ENCODE peak calls at places on chromosomes 4 and X, in nine cellular contexts. One of them, this sample, is unnamed.

GRCh38 chrX:107728342-107729099 is 47.1 kb downstream of the TSC22D3 start:
- DNase-seq in EL: no peak
- DNase-seq in cardiac muscle cell: no peak
- DNase-seq in GM13977: no peak
- DNase-seq in WERI-Rb-1: no peak
- DNase-seq in omental fat pad: no peak
- DNase-seq in DMS79 treated with DMSO at 0.1 percent for 48 hours: no peak
- DNase-seq in stimulated activated CD4-positive, alpha-beta T cell treated with anti-CD3 and anti-CD28 coated beads, Interleukin-1b, Interleukin-23, amount 100 ng/mL, for 24 hours: no peak
- DNase-seq in astrocyte of the spinal cord: no peak
- DNase-seq in this sample: no peak

GRCh38 chr4:104524591-104524990 is 29.9 kb upstream of the CXXC4 start:
- DNase-seq in EL: peak; percentile 3
- DNase-seq in cardiac muscle cell: no peak
- DNase-seq in GM13977: no peak
- DNase-seq in WERI-Rb-1: no peak
- DNase-seq in omental fat pad: no peak
- DNase-seq in DMS79 treated with DMSO at 0.1 percent for 48 hours: no peak
- DNase-seq in stimulated activated CD4-positive, alpha-beta T cell treated with anti-CD3 and anti-CD28 coated beads, Interleukin-1b, Interleukin-23, amount 100 ng/mL, for 24 hours: no peak
- DNase-seq in astrocyte of the spinal cord: peak; percentile 65
- DNase-seq in this sample: no peak

GRCh38 chr4:171650543-171650942 is 162.7 kb upstream of the GALNTL6 start:
- DNase-seq in EL: no peak
- DNase-seq in cardiac muscle cell: no peak
- DNase-seq in GM13977: peak; percentile 14
- DNase-seq in WERI-Rb-1: peak; percentile 69
- DNase-seq in omental fat pad: no peak
- DNase-seq in DMS79 treated with DMSO at 0.1 percent for 48 hours: no peak
- DNase-seq in stimulated activated CD4-positive, alpha-beta T cell treated with anti-CD3 and anti-CD28 coated beads, Interleukin-1b, Interleukin-23, amount 100 ng/mL, for 24 hours: no peak
- DNase-seq in astrocyte of the spinal cord: no peak
- DNase-seq in this sample: no peak

GRCh38 chrX:77009691-77010090 is 437.5 kb upstream of the FGF16 start:
- DNase-seq in EL: no peak
- DNase-seq in cardiac muscle cell: no peak
- DNase-seq in GM13977: no peak
- DNase-seq in WERI-Rb-1: no peak
- DNase-seq in omental fat pad: no peak
- DNase-seq in DMS79 treated with DMSO at 0.1 percent for 48 hours: no peak
- DNase-seq in stimulated activated CD4-positive, alpha-beta T cell treated with anti-CD3 and anti-CD28 coated beads, Interleukin-1b, Interleukin-23, amount 100 ng/mL, for 24 hours: no peak
- DNase-seq in astrocyte of the spinal cord: peak; percentile 82
- DNase-seq in this sample: no peak

GRCh38 chrX:66677430-66677829 is 38.6 kb upstream of the EDA2R start:
- DNase-seq in EL: peak; percentile 11
- DNase-seq in cardiac muscle cell: peak; percentile 62
- DNase-seq in GM13977: no peak
- DNase-seq in WERI-Rb-1: no peak
- DNase-seq in omental fat pad: no peak
- DNase-seq in DMS79 treated with DMSO at 0.1 percent for 48 hours: no peak
- DNase-seq in stimulated activated CD4-positive, alpha-beta T cell treated with anti-CD3 and anti-CD28 coated beads, Interleukin-1b, Interleukin-23, amount 100 ng/mL, for 24 hours: no peak
- DNase-seq in astrocyte of the spinal cord: peak; percentile 36
- DNase-seq in this sample: no peak

GRCh38 chr4:86816463-86817107 is 32.6 kb downstream of the SLC10A6 start:
- DNase-seq in EL: no peak
- DNase-seq in cardiac muscle cell: peak; percentile 34
- DNase-seq in GM13977: no peak
- DNase-seq in WERI-Rb-1: no peak
- DNase-seq in omental fat pad: no peak
- DNase-seq in DMS79 treated with DMSO at 0.1 percent for 48 hours: no peak
- DNase-seq in stimulated activated CD4-positive, alpha-beta T cell treated with anti-CD3 and anti-CD28 coated beads, Interleukin-1b, Interleukin-23, amount 100 ng/mL, for 24 hours: no peak
- DNase-seq in astrocyte of the spinal cord: no peak
- DNase-seq in this sample: no peak

GRCh38 chr4:188154668-188155423 is 15.6 kb downstream of the TRIML1 start:
- DNase-seq in EL: no peak
- DNase-seq in cardiac muscle cell: no peak
- DNase-seq in GM13977: no peak
- DNase-seq in WERI-Rb-1: no peak
- DNase-seq in omental fat pad: no peak
- DNase-seq in DMS79 treated with DMSO at 0.1 percent for 48 hours: no peak
- DNase-seq in stimulated activated CD4-positive, alpha-beta T cell treated with anti-CD3 and anti-CD28 coated beads, Interleukin-1b, Interleukin-23, amount 100 ng/mL, for 24 hours: no peak
- DNase-seq in astrocyte of the spinal cord: no peak
- DNase-seq in this sample: no peak

GRCh38 chrX:104118765-104119164 is 6.4 kb downstream of the ZCCHC18 start:
- DNase-seq in EL: no peak
- DNase-seq in cardiac muscle cell: no peak
- DNase-seq in GM13977: no peak
- DNase-seq in WERI-Rb-1: no peak
- DNase-seq in omental fat pad: no peak
- DNase-seq in DMS79 treated with DMSO at 0.1 percent for 48 hours: peak; percentile 0
- DNase-seq in stimulated activated CD4-positive, alpha-beta T cell treated with anti-CD3 and anti-CD28 coated beads, Interleukin-1b, Interleukin-23, amount 100 ng/mL, for 24 hours: no peak
- DNase-seq in astrocyte of the spinal cord: no peak
- DNase-seq in this sample: no peak

GRCh38 chrX:154010330-154011087 is 9.2 kb downstream of the IRAK1 start:
- DNase-seq in EL: no peak
- DNase-seq in cardiac muscle cell: peak; percentile 63
- DNase-seq in GM13977: no peak
- DNase-seq in WERI-Rb-1: no peak
- DNase-seq in omental fat pad: no peak
- DNase-seq in DMS79 treated with DMSO at 0.1 percent for 48 hours: no peak
- DNase-seq in stimulated activated CD4-positive, alpha-beta T cell treated with anti-CD3 and anti-CD28 coated beads, Interleukin-1b, Interleukin-23, amount 100 ng/mL, for 24 hours: no peak
- DNase-seq in astrocyte of the spinal cord: no peak
- DNase-seq in this sample: no peak

GRCh38 chr4:48205092-48205491 is 64.5 kb downstream of the TEC start:
- DNase-seq in EL: no peak
- DNase-seq in cardiac muscle cell: peak; percentile 33
- DNase-seq in GM13977: no peak
- DNase-seq in WERI-Rb-1: no peak
- DNase-seq in omental fat pad: no peak
- DNase-seq in DMS79 treated with DMSO at 0.1 percent for 48 hours: no peak
- DNase-seq in stimulated activated CD4-positive, alpha-beta T cell treated with anti-CD3 and anti-CD28 coated beads, Interleukin-1b, Interleukin-23, amount 100 ng/mL, for 24 hours: no peak
- DNase-seq in astrocyte of the spinal cord: no peak
- DNase-seq in this sample: no peak

GRCh38 chrX:421646-422325 is 35.1 kb upstream of the PPP2R3B start:
- DNase-seq in EL: no peak
- DNase-seq in cardiac muscle cell: no peak
- DNase-seq in GM13977: no peak
- DNase-seq in WERI-Rb-1: no peak
- DNase-seq in omental fat pad: no peak
- DNase-seq in DMS79 treated with DMSO at 0.1 percent for 48 hours: no peak
- DNase-seq in stimulated activated CD4-positive, alpha-beta T cell treated with anti-CD3 and anti-CD28 coated beads, Interleukin-1b, Interleukin-23, amount 100 ng/mL, for 24 hours: no peak
- DNase-seq in astrocyte of the spinal cord: no peak
- DNase-seq in this sample: no peak

GRCh38 chr4:80407246-80407645 is 71.7 kb downstream of the CFAP299 start:
- DNase-seq in EL: peak; percentile 71
- DNase-seq in cardiac muscle cell: peak; percentile 25
- DNase-seq in GM13977: no peak
- DNase-seq in WERI-Rb-1: no peak
- DNase-seq in omental fat pad: no peak
- DNase-seq in DMS79 treated with DMSO at 0.1 percent for 48 hours: no peak
- DNase-seq in stimulated activated CD4-positive, alpha-beta T cell treated with anti-CD3 and anti-CD28 coated beads, Interleukin-1b, Interleukin-23, amount 100 ng/mL, for 24 hours: no peak
- DNase-seq in astrocyte of the spinal cord: peak; percentile 87
- DNase-seq in this sample: no peak